ENCODE peak calls at places on chromosomes 13 and 19, in seven cellular contexts. K, I, Z, L, C, J and U are unnamed samples.

GRCh38 chr19:19650331-19650730 is 6.9 kb upstream of the GMIP start:
- DNase-seq in C (no peak), L (no peak), J (no peak), I (no peak), K (no peak), Z (no peak), U (no peak)

GRCh38 chr13:63448654-63449053 is 2033.0 kb upstream of the PCDH20 start:
- DNase-seq in I (peak), J (no peak), C (no peak), L (no peak), K (no peak), Z (no peak), U (no peak)

GRCh38 chr13:20721454-20722357 is 18.2 kb downstream of the IL17D start:
- DNase-seq in K (peak), J (peak), Z (peak), I (peak), L (no peak), C (peak), U (no peak)

GRCh38 chr19:38718747-38719543 is 25.3 kb downstream of the CAPN12 start:
- DNase-seq in L (no peak), C (peak), I (no peak), Z (peak), K (peak), J (peak), U (peak)

GRCh38 chr13:99151516-99151915 is 49.1 kb upstream of the UBAC2 start:
- DNase-seq in J (no peak), Z (no peak), C (no peak), L (no peak), I (peak), K (peak), U (no peak)

GRCh38 chr13:49620170-49620621 is 8.1 kb upstream of the ARL11 start:
- DNase-seq in L (no peak), I (no peak), Z (no peak), K (no peak), J (no peak), C (no peak), U (no peak)

GRCh38 chr19:5677597-5677996 is 2.7 kb downstream of the MICOS13 start:
- DNase-seq in Z (no peak), L (no peak), I (no peak), J (no peak), C (no peak), K (no peak), U (no peak)

GRCh38 chr19:7506385-7507328 is 9.2 kb upstream of the ZNF358 start:
- DNase-seq in C (peak), L (peak), I (peak), Z (peak), K (peak), J (peak), U (peak)

GRCh38 chr13:43128504-43128929 is 105.1 kb downstream of the DNAJC15 start:
- DNase-seq in J (no peak), Z (no peak), I (no peak), L (no peak), K (no peak), C (no peak), U (no peak)

DNA sequence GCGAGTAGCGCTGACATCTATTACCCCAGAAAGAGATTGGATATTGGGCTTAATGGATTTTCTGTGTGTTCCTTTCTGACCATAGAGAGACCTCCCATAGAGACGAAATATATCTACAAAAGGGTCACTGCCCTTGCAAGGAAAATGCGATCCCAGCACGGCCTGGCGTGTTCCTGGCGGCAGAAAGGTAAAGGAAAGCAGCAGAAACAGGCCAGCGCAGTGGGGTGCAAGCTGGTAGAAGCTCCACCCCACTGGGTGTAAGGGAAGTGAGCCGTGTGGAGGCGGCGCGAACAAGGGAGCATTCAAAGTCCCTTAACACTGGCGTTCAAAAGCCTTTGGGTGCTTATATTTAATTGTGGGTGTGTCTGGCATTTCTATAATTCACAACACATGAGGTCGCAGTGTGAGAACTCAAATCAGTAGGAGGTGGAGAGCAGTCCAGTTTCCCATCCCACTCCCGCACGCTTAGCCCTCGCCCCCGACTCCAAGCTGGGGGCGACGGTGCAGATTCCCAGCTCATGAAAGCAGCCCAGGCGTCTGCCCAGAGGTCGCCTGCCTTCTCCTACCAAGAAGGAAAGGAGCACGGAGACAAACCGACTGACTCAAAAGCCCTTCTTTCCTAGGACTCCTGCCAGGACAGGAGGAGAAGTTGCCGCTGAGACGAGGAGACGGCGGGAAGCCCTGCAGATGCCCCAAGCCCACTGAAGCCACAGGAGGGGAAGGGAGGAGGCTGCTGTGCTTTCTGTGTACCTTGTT is 478.4 kb downstream of the FOXO1 start:
- DNase-seq in J (no peak), C (no peak), K (no peak), I (no peak), Z (peak), L (no peak), U (no peak)
- H3K9ac ChIP-seq in J (no peak), C (no peak), K (peak), I (no peak), Z (no peak), L (peak), U (no peak)

DNA sequence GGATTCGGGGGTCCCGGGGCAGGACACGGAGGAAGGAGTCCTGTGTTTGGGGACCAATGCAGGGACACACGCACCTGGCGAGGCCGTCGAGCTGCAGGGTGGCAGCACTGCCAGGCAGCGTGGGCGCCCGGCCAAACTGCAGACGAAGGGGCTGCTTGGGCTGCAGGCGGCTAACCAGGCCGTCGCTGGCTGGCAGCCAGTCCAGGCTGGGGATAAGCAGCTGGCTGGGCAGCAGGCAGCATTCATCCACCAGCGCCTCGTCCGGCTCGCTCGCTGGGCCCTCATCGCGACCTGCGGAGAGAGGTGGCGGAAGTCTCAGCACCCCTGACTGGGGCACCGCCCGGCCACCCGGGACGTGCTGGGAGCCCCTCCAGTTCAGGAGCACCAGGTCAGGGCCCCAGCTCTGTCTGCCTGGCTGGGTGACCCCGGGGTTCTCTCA is 11.5 kb downstream of the CFD start:
- DNase-seq in J (no peak), C (no peak), L (no peak), Z (no peak), I (peak), K (no peak), U (no peak)
- H2AK5ac ChIP-seq in J (no peak), C (no peak), L (no peak), Z (no peak), I (peak), K (no peak), U (no peak)

GRCh38 chr19:45885556-45886426 is at the start of gene IRF2BP1:
- DNase-seq in Z (peak), I (peak), K (peak), C (peak), J (peak), L (peak), U (no peak)
- H3K9ac ChIP-seq in Z (peak), I (peak), K (peak), C (peak), J (peak), L (peak), U (peak)

DNA sequence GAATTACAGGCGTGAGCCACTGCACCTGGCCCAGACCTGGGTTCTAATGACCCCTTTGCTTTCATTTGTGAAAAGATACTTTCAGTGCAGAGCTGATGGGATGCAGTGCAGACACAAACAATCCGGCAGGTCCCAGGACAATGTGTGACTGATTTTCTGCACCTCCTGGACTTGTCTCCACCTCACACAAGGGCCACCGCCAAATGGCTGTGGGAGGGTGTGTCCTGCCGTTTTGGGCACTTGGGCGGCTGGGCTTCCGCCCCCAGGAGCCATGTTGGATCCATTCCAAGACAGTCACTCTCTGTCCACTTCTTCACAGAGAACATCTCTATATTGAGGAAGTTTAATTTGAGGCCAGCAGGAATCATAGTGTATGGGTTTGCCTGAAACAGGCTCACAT is 112.3 kb upstream of the ZNF507 start:
- DNase-seq in K (no peak), I (no peak), L (no peak), C (no peak), J (no peak), Z (no peak), U (peak)
- H2AK5ac ChIP-seq in K (no peak), I (no peak), L (no peak), C (no peak), J (no peak), Z (no peak), U (no peak)

DNA sequence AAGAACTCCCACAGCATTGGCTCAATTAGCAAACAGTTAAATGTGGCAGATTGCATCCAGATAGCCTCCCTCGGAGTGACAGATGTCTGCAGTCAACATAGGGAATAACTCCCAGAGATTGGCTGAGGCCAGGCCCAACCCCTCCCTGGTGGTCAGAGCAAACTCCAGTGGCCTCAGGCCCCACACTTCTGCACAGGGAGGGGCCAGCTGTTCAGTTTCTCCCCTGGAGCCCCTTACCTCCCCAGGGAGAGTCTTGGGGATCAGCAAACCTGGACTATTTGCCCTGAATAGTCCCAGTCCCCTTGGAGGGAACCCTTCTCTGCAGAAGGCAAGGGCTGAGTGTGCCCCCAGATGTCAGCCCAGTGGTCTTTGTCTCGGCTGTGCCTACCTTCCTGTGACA is 102.6 kb upstream of the UQCRFS1 start:
- DNase-seq in C (no peak), I (no peak), J (peak), Z (no peak), K (no peak), L (no peak), U (no peak)
- H3K9ac ChIP-seq in C (no peak), I (no peak), J (no peak), Z (no peak), K (no peak), L (no peak), U (no peak)

GRCh38 chr19:40759352-40759751 is 8.3 kb downstream of the SNRPA start:
- DNase-seq in C (no peak), I (no peak), J (no peak), L (no peak), K (no peak), Z (no peak), U (no peak)
- H2AK5ac ChIP-seq in C (no peak), I (no peak), J (no peak), L (no peak), K (no peak), Z (no peak), U (no peak)

GRCh38 chr19:13211426-13212308 is 61.5 kb downstream of the IER2 start:
- DNase-seq in Z (no peak), L (no peak), C (no peak), J (no peak), K (no peak), I (no peak), U (no peak)

GRCh38 chr19:13208131-13208963 is 58.1 kb downstream of the IER2 start:
- DNase-seq in I (peak), L (no peak), J (no peak), Z (no peak), K (no peak), C (no peak), U (no peak)

GRCh38 chr19:13210941-13211340 is 60.7 kb downstream of the IER2 start:
- DNase-seq in J (no peak), K (no peak), C (no peak), L (no peak), Z (no peak), I (no peak), U (no peak)

GRCh38 chr19:13208964-13209796 is 59.0 kb downstream of the IER2 start:
- DNase-seq in Z (peak), I (no peak), J (no peak), C (no peak), L (no peak), K (no peak), U (no peak)

DNA sequence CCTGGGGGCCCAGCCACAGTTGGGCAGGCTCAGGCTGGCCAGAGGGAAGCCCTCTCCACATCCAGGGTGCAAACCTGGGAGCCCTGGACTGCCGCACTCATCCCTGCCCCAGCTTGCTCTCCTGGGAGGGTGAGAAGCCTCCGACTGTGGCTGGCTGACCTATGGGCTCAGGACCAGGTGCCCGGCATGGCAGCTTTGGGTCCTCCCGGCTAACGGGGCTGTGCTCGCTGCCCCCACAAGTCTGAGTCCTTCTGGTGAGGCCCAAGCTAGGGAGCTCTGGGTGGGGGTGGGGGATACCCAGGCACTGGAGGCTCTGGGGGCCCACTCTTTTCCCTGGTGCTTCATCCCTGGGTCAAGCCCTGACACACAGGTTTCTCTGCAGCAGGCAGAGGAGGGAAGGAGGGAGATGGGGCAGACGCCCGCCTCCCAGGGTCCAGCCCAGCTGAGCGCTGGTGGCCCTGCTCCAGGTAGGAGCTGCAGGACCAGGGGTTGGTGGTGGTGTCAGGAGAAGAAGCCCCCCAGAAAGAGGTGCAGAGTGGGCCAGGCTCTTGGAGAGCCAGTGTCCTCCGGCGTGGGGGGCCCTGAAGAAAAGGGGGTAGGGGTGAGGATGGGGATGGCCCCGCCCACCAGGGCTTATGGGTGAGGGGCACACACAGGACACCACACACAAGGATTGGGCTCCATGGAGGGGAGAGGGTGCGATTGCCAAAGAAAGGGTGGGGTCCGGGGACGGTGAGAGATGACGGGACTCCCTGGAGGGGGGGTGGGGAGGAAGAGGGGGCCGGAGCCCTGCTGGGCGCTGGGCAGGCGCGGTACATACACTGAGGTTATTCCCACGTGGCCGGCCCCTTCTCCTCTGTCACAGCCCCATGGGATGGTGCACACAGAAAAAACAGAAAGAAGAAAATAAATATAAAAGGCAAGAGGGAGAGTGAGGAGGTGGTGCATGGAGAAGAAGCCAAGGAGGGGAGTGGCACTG is 59.9 kb downstream of the IER2 start:
- DNase-seq in L (no peak), Z (no peak), C (no peak), K (no peak), I (no peak), J (no peak), U (no peak)
- H3K9ac ChIP-seq in L (peak), Z (no peak), C (no peak), K (peak), I (no peak), J (no peak), U (no peak)

GRCh38 chr13:33577037-33577436 is 240.9 kb upstream of the RFC3 start:
- DNase-seq in C (no peak), J (no peak), K (no peak), L (no peak), Z (no peak), I (peak), U (no peak)
- H2AK5ac ChIP-seq in C (no peak), J (no peak), K (no peak), L (no peak), Z (no peak), I (no peak), U (no peak)

GRCh38 chr19:35044317-35045117 is 3.0 kb downstream of the HPN start:
- DNase-seq in I (peak), C (peak), Z (peak), K (peak), J (peak), L (peak), U (peak)
- H3K9ac ChIP-seq in I (no peak), C (no peak), Z (no peak), K (no peak), J (no peak), L (no peak), U (no peak)

DNA sequence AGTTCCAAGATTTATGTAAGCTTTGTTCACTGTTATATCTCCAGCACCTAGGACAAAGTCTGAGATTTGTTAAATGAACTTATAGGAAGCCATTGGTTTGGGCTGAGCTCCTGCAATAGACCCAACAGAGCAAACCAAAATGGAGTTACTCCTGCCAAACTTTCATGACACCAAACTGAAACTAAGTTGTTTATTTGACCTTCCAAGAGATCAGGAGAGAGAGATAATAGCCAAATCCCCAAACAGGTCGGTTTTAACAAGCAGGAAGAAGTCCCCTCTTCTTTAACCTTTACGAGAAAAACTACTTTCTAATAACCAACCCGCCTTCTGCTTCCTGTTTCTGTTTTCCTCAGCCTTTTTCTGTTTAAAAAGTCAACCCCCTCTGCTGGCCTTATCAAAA is 54.9 kb upstream of the ATP12A start:
- DNase-seq in K (peak), Z (no peak), J (no peak), C (no peak), I (no peak), L (no peak), U (no peak)
- H2AK5ac ChIP-seq in K (no peak), Z (no peak), J (no peak), C (no peak), I (no peak), L (no peak), U (no peak)